ENCODE peak calls at places on chromosomes 1 and 21, in seven cellular contexts. One of them, this sample, is unnamed. For H3K4me1, the result is how much of the 10 kb centered on the place peaks cover.

GRCh38 chr1:41851589-41851988 is 67.1 kb downstream of the HIVEP3 start:
- DNase-seq in neural progenitor cell: no peak
- DNase-seq in left ventricle myocardium inferior: no peak
- DNase-seq in H9: no peak
- DNase-seq in A549: peak
- DNase-seq in Panc1: no peak
- DNase-seq in neuronal stem cell: no peak
- DNase-seq in this sample: no peak

GRCh38 chr1:75265792-75266191 is 131.6 kb downstream of the LHX8 start:
- DNase-seq in neural progenitor cell: peak
- DNase-seq in left ventricle myocardium inferior: no peak
- DNase-seq in H9: no peak
- DNase-seq in A549: peak
- DNase-seq in Panc1: peak
- DNase-seq in neuronal stem cell: peak
- DNase-seq in this sample: no peak

GRCh38 chr1:17531682-17532487 is 7.6 kb upstream of the ARHGEF10L start:
- DNase-seq in neural progenitor cell: peak
- DNase-seq in left ventricle myocardium inferior: peak
- DNase-seq in H9: no peak
- DNase-seq in A549: no peak
- DNase-seq in Panc1: no peak
- DNase-seq in neuronal stem cell: no peak
- DNase-seq in this sample: peak

GRCh38 chr21:46051821-46052675 is 45.9 kb upstream of the COL6A2 start:
- DNase-seq in neural progenitor cell: no peak
- DNase-seq in left ventricle myocardium inferior: no peak
- DNase-seq in H9: no peak
- DNase-seq in A549: no peak
- DNase-seq in Panc1: no peak
- DNase-seq in neuronal stem cell: no peak
- DNase-seq in this sample: no peak

GRCh38 chr1:184513421-184513820 is 126.6 kb downstream of the C1orf21 start:
- DNase-seq in neural progenitor cell: no peak
- DNase-seq in left ventricle myocardium inferior: no peak
- DNase-seq in H9: no peak
- DNase-seq in A549: no peak
- DNase-seq in Panc1: no peak
- DNase-seq in neuronal stem cell: no peak
- DNase-seq in this sample: no peak

GRCh38 chr1:155976062-155976912 is 2.1 kb downstream of the ARHGEF2 start:
- DNase-seq in neural progenitor cell: peak
- DNase-seq in left ventricle myocardium inferior: peak
- DNase-seq in H9: peak
- DNase-seq in A549: peak
- DNase-seq in Panc1: no peak
- DNase-seq in neuronal stem cell: no peak
- DNase-seq in this sample: peak

GRCh38 chr1:38129473-38129872 is 82.9 kb upstream of the POU3F1 start:
- DNase-seq in neural progenitor cell: peak
- DNase-seq in left ventricle myocardium inferior: no peak
- DNase-seq in H9: peak
- DNase-seq in A549: no peak
- DNase-seq in Panc1: no peak
- DNase-seq in neuronal stem cell: no peak
- DNase-seq in this sample: no peak

GRCh38 chr1:51570063-51570720 is 46.7 kb upstream of the OSBPL9 start:
- DNase-seq in neural progenitor cell: no peak
- DNase-seq in left ventricle myocardium inferior: no peak
- DNase-seq in H9: no peak
- DNase-seq in A549: no peak
- DNase-seq in Panc1: no peak
- DNase-seq in neuronal stem cell: no peak
- DNase-seq in this sample: no peak

GRCh38 chr1:30852026-30852425 is 56.5 kb downstream of the SDC3 start:
- DNase-seq in neural progenitor cell: no peak
- DNase-seq in left ventricle myocardium inferior: peak
- DNase-seq in H9: no peak
- DNase-seq in A549: peak
- DNase-seq in Panc1: no peak
- DNase-seq in neuronal stem cell: no peak
- DNase-seq in this sample: peak

GRCh38 chr1:29669488-29669871 is 433.2 kb downstream of the PTPRU start:
- DNase-seq in neural progenitor cell: no peak
- DNase-seq in left ventricle myocardium inferior: no peak
- DNase-seq in H9: peak
- DNase-seq in A549: no peak
- DNase-seq in Panc1: no peak
- DNase-seq in neuronal stem cell: no peak
- DNase-seq in this sample: no peak

GRCh38 chr1:229085291-229085690 is 185.6 kb upstream of the RAB4A start:
- DNase-seq in neural progenitor cell: no peak
- DNase-seq in left ventricle myocardium inferior: no peak
- DNase-seq in H9: no peak
- DNase-seq in A549: no peak
- DNase-seq in Panc1: no peak
- DNase-seq in neuronal stem cell: no peak
- DNase-seq in this sample: no peak

GRCh38 chr1:33082575-33083112 is 1.7 kb downstream of the AZIN2 start:
- DNase-seq in neural progenitor cell: no peak
- DNase-seq in left ventricle myocardium inferior: no peak
- DNase-seq in H9: no peak
- DNase-seq in A549: no peak
- DNase-seq in Panc1: no peak
- DNase-seq in neuronal stem cell: no peak
- DNase-seq in this sample: no peak

GRCh38 chr1:222926566-222926965 is 111.7 kb downstream of the DISP1 start:
- DNase-seq in neural progenitor cell: no peak
- DNase-seq in left ventricle myocardium inferior: no peak
- DNase-seq in H9: no peak
- DNase-seq in A549: no peak
- DNase-seq in Panc1: no peak
- DNase-seq in neuronal stem cell: no peak
- DNase-seq in this sample: no peak

GRCh38 chr1:155976913-155977606 is 1.3 kb downstream of the ARHGEF2 start:
- DNase-seq in neural progenitor cell: no peak
- DNase-seq in left ventricle myocardium inferior: no peak
- DNase-seq in H9: peak
- DNase-seq in A549: no peak
- DNase-seq in Panc1: no peak
- DNase-seq in neuronal stem cell: no peak
- DNase-seq in this sample: no peak

GRCh38 chr1:232635778-232636356 is 5.9 kb upstream of the SIPA1L2 start:
- DNase-seq in neural progenitor cell: peak
- DNase-seq in left ventricle myocardium inferior: no peak
- DNase-seq in H9: no peak
- DNase-seq in A549: peak
- DNase-seq in Panc1: no peak
- DNase-seq in neuronal stem cell: no peak
- DNase-seq in this sample: no peak

GRCh38 chr1:2971609-2972008 is 49.7 kb upstream of the ACTRT2 start:
- DNase-seq in neural progenitor cell: no peak
- DNase-seq in left ventricle myocardium inferior: no peak
- DNase-seq in H9: no peak
- DNase-seq in A549: no peak
- DNase-seq in Panc1: no peak
- DNase-seq in neuronal stem cell: no peak
- DNase-seq in this sample: peak

GRCh38 chr1:167706931-167707877 is 14.6 kb upstream of the MPZL1 start:
- DNase-seq in neural progenitor cell: peak
- DNase-seq in left ventricle myocardium inferior: no peak
- DNase-seq in H9: no peak
- DNase-seq in A549: no peak
- DNase-seq in Panc1: no peak
- DNase-seq in neuronal stem cell: peak
- DNase-seq in this sample: no peak

GRCh38 chr1:209661081-209661480 is 8.9 kb upstream of the LAMB3 start:
- DNase-seq in neural progenitor cell: no peak
- DNase-seq in left ventricle myocardium inferior: no peak
- DNase-seq in H9: no peak
- DNase-seq in A549: no peak
- DNase-seq in Panc1: no peak
- DNase-seq in neuronal stem cell: no peak
- DNase-seq in this sample: no peak

GRCh38 chr1:93960641-93961147 is 51.5 kb upstream of the GCLM start:
- DNase-seq in neural progenitor cell: no peak
- DNase-seq in left ventricle myocardium inferior: no peak
- DNase-seq in H9: no peak
- DNase-seq in A549: no peak
- DNase-seq in Panc1: no peak
- DNase-seq in neuronal stem cell: no peak
- DNase-seq in this sample: no peak

DNA sequence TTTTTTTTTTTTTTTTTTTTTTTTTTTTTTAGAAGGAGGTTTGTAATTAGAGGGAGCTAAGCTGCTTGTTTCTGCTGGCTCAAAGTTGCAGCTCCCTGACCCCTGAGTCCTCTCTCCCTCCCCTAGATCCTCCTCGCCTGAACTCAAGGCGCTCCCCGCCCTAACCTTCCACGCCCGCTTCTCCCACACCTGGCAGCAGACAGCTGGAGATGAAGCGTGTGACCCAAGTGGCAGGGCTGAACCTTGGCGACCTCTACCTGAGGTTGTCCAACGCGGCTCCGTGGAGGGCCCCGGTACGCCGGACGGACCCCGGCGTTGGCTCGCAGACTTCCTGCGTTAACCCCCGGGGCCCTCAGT is 795 bp downstream of the NGF start:
- DNase-seq in neural progenitor cell: no peak
- DNase-seq in left ventricle myocardium inferior: no peak
- DNase-seq in H9: no peak
- DNase-seq in A549: no peak
- DNase-seq in Panc1: no peak
- DNase-seq in neuronal stem cell: peak
- DNase-seq in this sample: no peak
- H3K4me1 ChIP-seq in neural progenitor cell: under half
- H3K4me1 ChIP-seq in left ventricle myocardium inferior: half or more
- H3K4me1 ChIP-seq in H9: under half
- H3K4me1 ChIP-seq in A549: under half
- H3K4me1 ChIP-seq in Panc1: under half
- H3K4me1 ChIP-seq in neuronal stem cell: under half
- H3K4me1 ChIP-seq in this sample: under half

GRCh38 chr1:153364181-153364580 is 6.5 kb downstream of the S100A9 start:
- DNase-seq in neural progenitor cell: no peak
- DNase-seq in left ventricle myocardium inferior: no peak
- DNase-seq in H9: no peak
- DNase-seq in A549: no peak
- DNase-seq in Panc1: no peak
- DNase-seq in neuronal stem cell: no peak
- DNase-seq in this sample: no peak

GRCh38 chr1:153362187-153362586 is 4.5 kb downstream of the S100A9 start:
- DNase-seq in neural progenitor cell: no peak
- DNase-seq in left ventricle myocardium inferior: no peak
- DNase-seq in H9: no peak
- DNase-seq in A549: no peak
- DNase-seq in Panc1: no peak
- DNase-seq in neuronal stem cell: no peak
- DNase-seq in this sample: no peak

GRCh38 chr1:153364766-153365678 is 7.4 kb downstream of the S100A9 start:
- DNase-seq in neural progenitor cell: no peak
- DNase-seq in left ventricle myocardium inferior: no peak
- DNase-seq in H9: peak
- DNase-seq in A549: no peak
- DNase-seq in Panc1: no peak
- DNase-seq in neuronal stem cell: no peak
- DNase-seq in this sample: no peak

GRCh38 chr1:153365696-153366095 is 8.0 kb downstream of the S100A9 start:
- DNase-seq in neural progenitor cell: no peak
- DNase-seq in left ventricle myocardium inferior: no peak
- DNase-seq in H9: peak
- DNase-seq in A549: no peak
- DNase-seq in Panc1: no peak
- DNase-seq in neuronal stem cell: no peak
- DNase-seq in this sample: no peak

GRCh38 chr1:153363641-153364040 is 6.0 kb downstream of the S100A9 start:
- DNase-seq in neural progenitor cell: no peak
- DNase-seq in left ventricle myocardium inferior: no peak
- DNase-seq in H9: no peak
- DNase-seq in A549: no peak
- DNase-seq in Panc1: no peak
- DNase-seq in neuronal stem cell: no peak
- DNase-seq in this sample: no peak
- H3K27ac ChIP-seq in neural progenitor cell: no peak
- H3K27ac ChIP-seq in left ventricle myocardium inferior: no peak
- H3K27ac ChIP-seq in H9: no peak
- H3K27ac ChIP-seq in A549: no peak
- H3K27ac ChIP-seq in Panc1: no peak
- H3K27ac ChIP-seq in neuronal stem cell: no peak
- H3K27ac ChIP-seq in this sample: no peak

GRCh38 chr21:34143783-34144182 is 70.4 kb downstream of the MRPS6 start:
- DNase-seq in neural progenitor cell: no peak
- DNase-seq in left ventricle myocardium inferior: no peak
- DNase-seq in H9: no peak
- DNase-seq in A549: no peak
- DNase-seq in Panc1: no peak
- DNase-seq in neuronal stem cell: no peak
- DNase-seq in this sample: no peak

GRCh38 chr21:34144224-34144623 is 70.8 kb downstream of the MRPS6 start:
- DNase-seq in neural progenitor cell: no peak
- DNase-seq in left ventricle myocardium inferior: no peak
- DNase-seq in H9: no peak
- DNase-seq in A549: no peak
- DNase-seq in Panc1: no peak
- DNase-seq in neuronal stem cell: no peak
- DNase-seq in this sample: no peak

GRCh38 chr21:34141373-34141772 is 68.0 kb downstream of the MRPS6 start:
- DNase-seq in neural progenitor cell: no peak
- DNase-seq in left ventricle myocardium inferior: no peak
- DNase-seq in H9: no peak
- DNase-seq in A549: no peak
- DNase-seq in Panc1: no peak
- DNase-seq in neuronal stem cell: no peak
- DNase-seq in this sample: no peak
- H3K4me1 ChIP-seq in neural progenitor cell: under half
- H3K4me1 ChIP-seq in left ventricle myocardium inferior: under half
- H3K4me1 ChIP-seq in H9: under half
- H3K4me1 ChIP-seq in A549: under half
- H3K4me1 ChIP-seq in Panc1: under half
- H3K4me1 ChIP-seq in neuronal stem cell: under half
- H3K4me1 ChIP-seq in this sample: under half

GRCh38 chr21:31255846-31256395 is 88.1 kb downstream of the TIAM1 start:
- DNase-seq in neural progenitor cell: no peak
- DNase-seq in left ventricle myocardium inferior: no peak
- DNase-seq in H9: no peak
- DNase-seq in A549: no peak
- DNase-seq in Panc1: no peak
- DNase-seq in neuronal stem cell: peak
- DNase-seq in this sample: no peak

GRCh38 chr21:31255036-31255435 is 89.0 kb downstream of the TIAM1 start:
- DNase-seq in neural progenitor cell: no peak
- DNase-seq in left ventricle myocardium inferior: no peak
- DNase-seq in H9: no peak
- DNase-seq in A549: no peak
- DNase-seq in Panc1: no peak
- DNase-seq in neuronal stem cell: no peak
- DNase-seq in this sample: no peak

GRCh38 chr21:31254131-31254530 is 89.9 kb downstream of the TIAM1 start:
- DNase-seq in neural progenitor cell: no peak
- DNase-seq in left ventricle myocardium inferior: no peak
- DNase-seq in H9: no peak
- DNase-seq in A549: no peak
- DNase-seq in Panc1: no peak
- DNase-seq in neuronal stem cell: no peak
- DNase-seq in this sample: no peak

GRCh38 chr21:31258073-31258472 is 86.0 kb downstream of the TIAM1 start:
- DNase-seq in neural progenitor cell: no peak
- DNase-seq in left ventricle myocardium inferior: no peak
- DNase-seq in H9: no peak
- DNase-seq in A549: no peak
- DNase-seq in Panc1: no peak
- DNase-seq in neuronal stem cell: no peak
- DNase-seq in this sample: no peak

GRCh38 chr21:31257265-31257664 is 86.8 kb downstream of the TIAM1 start:
- DNase-seq in neural progenitor cell: no peak
- DNase-seq in left ventricle myocardium inferior: no peak
- DNase-seq in H9: no peak
- DNase-seq in A549: no peak
- DNase-seq in Panc1: no peak
- DNase-seq in neuronal stem cell: no peak
- DNase-seq in this sample: no peak
- H3K27ac ChIP-seq in neural progenitor cell: no peak
- H3K27ac ChIP-seq in left ventricle myocardium inferior: no peak
- H3K27ac ChIP-seq in H9: no peak
- H3K27ac ChIP-seq in A549: no peak
- H3K27ac ChIP-seq in Panc1: no peak
- H3K27ac ChIP-seq in neuronal stem cell: peak
- H3K27ac ChIP-seq in this sample: no peak

This sample was measured in aorta.